ENCODE peak calls at places on chromosomes 4 and X, in five cellular contexts. P is left lung, L is tibial nerve, Z is RWPE2, N is aorta. Y is an unnamed sample.

GRCh38 chr4:107349266-107349665 is 313.2 kb upstream of the DKK2 start:
- DNase-seq in Z (no peak), P (no peak), N (no peak), L (no peak), Y (no peak)

GRCh38 chr4:11428161-11428700 is 463 bp downstream of the HS3ST1 start:
- DNase-seq in Z (no peak), N (no peak), L (no peak), P (no peak), Y (no peak)

GRCh38 chr4:1406416-1406945 is at the start of gene NKX1-1:
- DNase-seq in P (peak; percentile 15), N (no peak), Z (peak; percentile 41), L (no peak), Y (no peak)

GRCh38 chr4:62676962-62677361 is 1476.8 kb downstream of the ADGRL3 start:
- DNase-seq in P (no peak), L (no peak), Z (no peak), N (no peak), Y (no peak)

GRCh38 chrX:118519411-118520205 is 24.0 kb downstream of the DOCK11 start:
- DNase-seq in N (no peak), P (no peak), Z (no peak), L (no peak), Y (no peak)

GRCh38 chrX:110162867-110163266 is 155.0 kb downstream of the AMMECR1 start:
- DNase-seq in N (no peak), L (no peak), P (no peak), Z (no peak), Y (no peak)

GRCh38 chrX:45009371-45010000 is 136.5 kb downstream of the KDM6A start:
- DNase-seq in Z (no peak), N (no peak), L (no peak), P (no peak), Y (no peak)

GRCh38 chr4:72313121-72313520 is 255.9 kb downstream of the ADAMTS3 start:
- DNase-seq in Z (no peak), N (no peak), L (no peak), P (no peak), Y (no peak)

GRCh38 chrX:1450381-1451161 is 2.1 kb downstream of the ASMTL start:
- DNase-seq in Z (peak; percentile 37), P (peak; percentile 32), L (no peak), N (no peak), Y (no peak)

GRCh38 chrX:122770581-122770980 is 413.5 kb upstream of the GRIA3 start:
- DNase-seq in Z (no peak), P (no peak), N (no peak), L (no peak), Y (no peak)

GRCh38 chrX:10620121-10620699 is at the start of gene MID1:
- DNase-seq in P (peak; percentile 71), N (peak; percentile 69), Z (peak; percentile 70), L (peak; percentile 30), Y (no peak)

GRCh38 chrX:8848921-8849320 is 47.7 kb upstream of the FAM9A start:
- DNase-seq in N (no peak), L (no peak), P (no peak), Z (no peak), Y (no peak)

GRCh38 chrX:2384486-2384885 is 116.3 kb downstream of the DHRSX start:
- DNase-seq in N (no peak), L (no peak), P (no peak), Z (no peak), Y (no peak)

GRCh38 chr4:2357821-2358745 is 60.4 kb downstream of the ZFYVE28 start:
- DNase-seq in N (no peak), L (no peak), P (no peak), Z (no peak), Y (no peak)

GRCh38 chrX:97159916-97160800 is 276.4 kb downstream of the RPA4 start:
- DNase-seq in L (no peak), Z (no peak), N (no peak), P (no peak), Y (no peak)

GRCh38 chrX:108165349-108166111 is 74.0 kb downstream of the ATG4A start:
- DNase-seq in Z (no peak), N (no peak), P (no peak), L (no peak), Y (no peak)

GRCh38 chr4:28001698-28002097 is 1141.1 kb downstream of the STIM2 start:
- DNase-seq in N (no peak), Z (no peak), P (no peak), L (no peak), Y (no peak)

GRCh38 chr4:70365479-70365878 is 4.9 kb downstream of the SMR3A start:
- DNase-seq in P (no peak), L (no peak), N (no peak), Z (peak; percentile 57), Y (no peak)

GRCh38 chr4:111930658-111931057 is 214.6 kb upstream of the FAM241A start:
- DNase-seq in Z (no peak), L (no peak), P (no peak), N (no peak), Y (no peak)

GRCh38 chr4:41363384-41363981 is 106.8 kb downstream of the UCHL1 start:
- DNase-seq in L (no peak), P (no peak), N (peak; percentile 77), Z (no peak), Y (no peak)

GRCh38 chr4:24705016-24705753 is 90.2 kb upstream of the SOD3 start:
- DNase-seq in N (no peak), P (no peak), Z (no peak), L (no peak), Y (no peak)

GRCh38 chr4:10107111-10108091 is 9.2 kb downstream of the WDR1 start:
- DNase-seq in P (no peak), Z (no peak), L (no peak), N (no peak), Y (no peak)

GRCh38 chr4:140930556-140930955 is 174.4 kb upstream of the TBC1D9 start:
- DNase-seq in L (no peak), N (no peak), Z (no peak), P (no peak), Y (no peak)

GRCh38 chr4:86223472-86223871 is 136.4 kb downstream of the MAPK10 start:
- DNase-seq in L (no peak), P (no peak), Z (no peak), N (no peak), Y (no peak)

GRCh38 chrX:20374866-20375530 is 108.3 kb upstream of the RPS6KA3 start:
- DNase-seq in L (no peak), N (no peak), Z (no peak), P (no peak), Y (no peak)

GRCh38 chr4:141768954-141769353 is 132.6 kb downstream of the IL15 start:
- DNase-seq in N (no peak), Z (no peak), L (no peak), P (no peak), Y (no peak)

GRCh38 chr4:104491396-104491821 is 3.3 kb downstream of the CXXC4 start:
- DNase-seq in N (peak; percentile 50), Z (no peak), L (peak; percentile 12), P (peak; percentile 29), Y (no peak)

GRCh38 chrX:8030361-8030760 is 103.1 kb upstream of the PNPLA4 start:
- DNase-seq in P (no peak), Z (no peak), N (no peak), L (no peak), Y (no peak)

GRCh38 chr4:8319061-8319460 is 49.5 kb downstream of the HTRA3 start:
- DNase-seq in N (no peak), L (no peak), Z (no peak), P (no peak), Y (no peak)

GRCh38 chr4:54001558-54002365 is 62.6 kb downstream of the CHIC2 start:
- DNase-seq in L (no peak), P (no peak), N (no peak), Z (no peak), Y (no peak)

GRCh38 chrX:23434356-23434884 is 99.8 kb downstream of the PTCHD1 start:
- DNase-seq in P (peak; percentile 61), N (peak; percentile 86), Z (no peak), L (peak; percentile 72), Y (no peak)

GRCh38 chrX:23436875-23437274 is 102.2 kb downstream of the PTCHD1 start:
- DNase-seq in Z (no peak), L (no peak), N (no peak), P (no peak), Y (no peak)

GRCh38 chrX:23435108-23435507 is 100.5 kb downstream of the PTCHD1 start:
- DNase-seq in Z (no peak), P (no peak), N (no peak), L (no peak), Y (no peak)

DNA sequence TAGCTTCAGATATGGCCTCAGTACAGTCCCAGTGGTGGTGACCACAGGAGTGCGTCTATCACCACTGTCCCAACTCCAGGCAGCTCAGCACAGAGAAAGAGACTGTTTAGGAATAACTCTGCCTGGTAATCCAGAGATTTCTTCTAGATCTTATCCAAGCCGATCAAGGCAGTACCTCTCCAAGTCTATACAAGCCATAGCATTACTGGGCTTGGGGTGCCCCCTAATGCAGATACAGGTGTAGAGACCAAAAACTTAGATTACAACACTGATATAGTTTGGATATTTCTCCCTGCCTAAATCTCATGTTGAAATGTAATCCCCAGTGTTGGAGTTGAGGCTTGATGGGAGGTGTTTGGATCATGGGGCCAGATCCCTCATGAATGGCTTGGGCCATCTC is 100.9 kb downstream of the PTCHD1 start:
- DNase-seq in P (no peak), Z (no peak), N (no peak), L (no peak), Y (no peak)
- H3K27ac ChIP-seq in P (no peak overlapping the region), Z (no peak overlapping the region), N (no peak overlapping the region), L (no peak overlapping the region), Y (no peak overlapping the region)

GRCh38 chrX:72408885-72409284 is 103.2 kb upstream of the CITED1 start:
- DNase-seq in L (no peak), Z (no peak), P (no peak), N (no peak), Y (no peak)

GRCh38 chrX:72409993-72410392 is 104.3 kb upstream of the CITED1 start:
- DNase-seq in N (no peak), P (no peak), L (no peak), Z (no peak), Y (no peak)
- H3K4me1 ChIP-seq in N (no peaks in the 10 kb centered on the region), P (no peaks in the 10 kb centered on the region), L (no peaks in the 10 kb centered on the region), Z (no peaks in the 10 kb centered on the region), Y (no peaks in the 10 kb centered on the region)

DNA sequence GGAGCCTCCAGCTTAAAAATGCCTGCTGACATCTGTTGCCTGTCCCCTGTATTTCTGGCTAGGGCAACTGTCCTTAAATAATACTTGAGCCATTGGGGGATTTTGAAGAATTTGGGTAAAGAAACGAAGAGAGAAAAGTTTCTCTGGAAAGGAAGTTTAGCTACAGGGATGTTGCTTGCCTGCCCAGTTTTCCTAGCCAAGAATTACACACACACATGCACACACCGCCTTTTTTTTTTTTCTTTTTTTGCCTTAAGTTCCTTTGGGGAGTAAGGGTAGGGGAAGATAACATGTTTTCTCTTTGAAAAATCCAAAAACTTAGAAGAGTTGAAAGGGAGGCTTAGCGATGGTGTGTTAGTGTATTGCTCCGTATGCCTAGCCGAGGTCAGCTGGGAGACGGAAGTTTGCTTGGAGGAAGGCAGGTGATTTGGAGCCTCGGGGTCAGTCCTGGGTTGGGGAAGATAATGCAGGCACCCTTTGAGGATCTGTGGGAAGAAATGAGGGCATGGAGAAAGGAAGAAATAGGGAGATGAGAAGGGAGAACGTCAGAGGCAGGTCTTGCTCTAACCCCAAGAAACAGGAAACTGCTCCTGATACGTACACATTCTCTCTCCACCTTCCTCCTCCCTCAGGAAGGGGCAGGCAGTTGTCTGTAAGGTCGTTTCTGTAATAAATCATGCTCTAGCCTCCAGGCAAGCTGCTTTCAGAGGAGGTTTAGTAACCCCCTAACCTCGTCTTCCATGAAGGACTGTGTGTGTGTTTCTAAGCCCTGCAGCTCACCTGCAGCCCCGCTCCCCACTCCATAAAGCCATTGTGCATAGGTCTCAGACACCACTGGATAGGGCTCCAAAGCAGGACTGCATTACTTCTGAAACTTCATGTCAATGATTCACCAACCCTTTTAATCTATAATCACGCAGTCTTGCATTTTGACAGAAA is 10.5 kb downstream of the KLF3 start:
- DNase-seq in N (no peak), P (no peak), L (no peak), Z (no peak), Y (no peak)
- H3K4me3 ChIP-seq in N (no peak overlapping the region), P (no peak overlapping the region), L (no peak overlapping the region), Z (peak overlapping the region; percentile 5), Y (peak overlapping the region; percentile 15)

GRCh38 chr4:168636040-168636439 is 139.2 kb downstream of the PALLD start:
- DNase-seq in Z (no peak), L (no peak), P (no peak), N (no peak), Y (no peak)
- H3K27ac ChIP-seq in Z (peak overlapping the region; percentile 84), L (no peak overlapping the region), P (no peak overlapping the region), N (peak overlapping the region; percentile 82), Y (no peak overlapping the region)